ENCODE peak calls at places on chromosome 9, in eight cellular contexts. One of them, this sample, is unnamed. For H3K4me1 and H3K9me3, the result is how much of the 10 kb centered on the place peaks cover.

GRCh38 chr9:16501098-16501663 is 369.3 kb downstream of the BNC2 start:
- DNase-seq in mucosa of descending colon: no peak
- DNase-seq in left ventricle myocardium inferior: no peak
- DNase-seq in lower lobe of right lung: no peak
- DNase-seq in ovary: no peak
- DNase-seq in stomach: no peak
- DNase-seq in CD8-positive, alpha-beta T cell: no peak
- DNase-seq in cardiac muscle cell: no peak
- DNase-seq in this sample: no peak

GRCh38 chr9:136044971-136045594 is 50.0 kb downstream of the NACC2 start:
- DNase-seq in mucosa of descending colon: no peak
- DNase-seq in left ventricle myocardium inferior: no peak
- DNase-seq in lower lobe of right lung: no peak
- DNase-seq in ovary: no peak
- DNase-seq in stomach: peak
- DNase-seq in CD8-positive, alpha-beta T cell: no peak
- DNase-seq in cardiac muscle cell: no peak
- DNase-seq in this sample: no peak

GRCh38 chr9:91419222-91420191 is 4.1 kb downstream of the NFIL3 start:
- DNase-seq in mucosa of descending colon: no peak
- DNase-seq in left ventricle myocardium inferior: no peak
- DNase-seq in lower lobe of right lung: peak
- DNase-seq in ovary: peak
- DNase-seq in stomach: peak
- DNase-seq in CD8-positive, alpha-beta T cell: no peak
- DNase-seq in cardiac muscle cell: no peak
- DNase-seq in this sample: no peak

GRCh38 chr9:127293767-127294166 is 29.2 kb downstream of the GARNL3 start:
- DNase-seq in mucosa of descending colon: no peak
- DNase-seq in left ventricle myocardium inferior: no peak
- DNase-seq in lower lobe of right lung: no peak
- DNase-seq in ovary: no peak
- DNase-seq in stomach: no peak
- DNase-seq in CD8-positive, alpha-beta T cell: no peak
- DNase-seq in cardiac muscle cell: no peak
- DNase-seq in this sample: no peak

GRCh38 chr9:126690431-126691051 is 76.8 kb downstream of the LMX1B start:
- DNase-seq in mucosa of descending colon: peak
- DNase-seq in left ventricle myocardium inferior: peak
- DNase-seq in lower lobe of right lung: no peak
- DNase-seq in ovary: peak
- DNase-seq in stomach: peak
- DNase-seq in CD8-positive, alpha-beta T cell: peak
- DNase-seq in cardiac muscle cell: peak
- DNase-seq in this sample: peak

GRCh38 chr9:98132806-98133631 is 14.0 kb upstream of the TRIM14 start:
- DNase-seq in mucosa of descending colon: no peak
- DNase-seq in left ventricle myocardium inferior: no peak
- DNase-seq in lower lobe of right lung: no peak
- DNase-seq in ovary: no peak
- DNase-seq in stomach: no peak
- DNase-seq in CD8-positive, alpha-beta T cell: no peak
- DNase-seq in cardiac muscle cell: no peak
- DNase-seq in this sample: no peak

GRCh38 chr9:90915693-90916092 is 114.1 kb downstream of the SYK start:
- DNase-seq in mucosa of descending colon: peak
- DNase-seq in left ventricle myocardium inferior: no peak
- DNase-seq in lower lobe of right lung: no peak
- DNase-seq in ovary: no peak
- DNase-seq in stomach: peak
- DNase-seq in CD8-positive, alpha-beta T cell: no peak
- DNase-seq in cardiac muscle cell: peak
- DNase-seq in this sample: no peak

GRCh38 chr9:73042155-73042554 is 89.3 kb upstream of the ALDH1A1 start:
- DNase-seq in mucosa of descending colon: no peak
- DNase-seq in left ventricle myocardium inferior: no peak
- DNase-seq in lower lobe of right lung: no peak
- DNase-seq in ovary: no peak
- DNase-seq in stomach: no peak
- DNase-seq in CD8-positive, alpha-beta T cell: no peak
- DNase-seq in cardiac muscle cell: no peak
- DNase-seq in this sample: no peak

GRCh38 chr9:8287970-8288369 is 488.4 kb upstream of the DMAC1 start:
- DNase-seq in mucosa of descending colon: no peak
- DNase-seq in left ventricle myocardium inferior: no peak
- DNase-seq in lower lobe of right lung: no peak
- DNase-seq in ovary: no peak
- DNase-seq in stomach: no peak
- DNase-seq in CD8-positive, alpha-beta T cell: no peak
- DNase-seq in cardiac muscle cell: no peak
- DNase-seq in this sample: no peak

GRCh38 chr9:109520475-109521132 is 22.5 kb upstream of the PTPN3 start:
- DNase-seq in mucosa of descending colon: peak
- DNase-seq in left ventricle myocardium inferior: peak
- DNase-seq in lower lobe of right lung: no peak
- DNase-seq in ovary: peak
- DNase-seq in stomach: peak
- DNase-seq in CD8-positive, alpha-beta T cell: no peak
- DNase-seq in cardiac muscle cell: peak
- DNase-seq in this sample: peak

GRCh38 chr9:105296889-105297288 is 52.4 kb downstream of the SLC44A1 start:
- DNase-seq in mucosa of descending colon: no peak
- DNase-seq in left ventricle myocardium inferior: no peak
- DNase-seq in lower lobe of right lung: no peak
- DNase-seq in ovary: no peak
- DNase-seq in stomach: no peak
- DNase-seq in CD8-positive, alpha-beta T cell: no peak
- DNase-seq in cardiac muscle cell: peak
- DNase-seq in this sample: no peak

GRCh38 chr9:100309992-100310391 is 42.8 kb downstream of the TEX10 start:
- DNase-seq in mucosa of descending colon: no peak
- DNase-seq in left ventricle myocardium inferior: no peak
- DNase-seq in lower lobe of right lung: no peak
- DNase-seq in ovary: no peak
- DNase-seq in stomach: no peak
- DNase-seq in CD8-positive, alpha-beta T cell: no peak
- DNase-seq in cardiac muscle cell: no peak
- DNase-seq in this sample: no peak

GRCh38 chr9:37747271-37747753 is 6.3 kb upstream of the TRMT10B start:
- DNase-seq in mucosa of descending colon: peak
- DNase-seq in left ventricle myocardium inferior: no peak
- DNase-seq in lower lobe of right lung: no peak
- DNase-seq in ovary: peak
- DNase-seq in stomach: peak
- DNase-seq in CD8-positive, alpha-beta T cell: peak
- DNase-seq in cardiac muscle cell: peak
- DNase-seq in this sample: peak

GRCh38 chr9:95363051-95363841 is 45.7 kb upstream of the FANCC start:
- DNase-seq in mucosa of descending colon: no peak
- DNase-seq in left ventricle myocardium inferior: no peak
- DNase-seq in lower lobe of right lung: no peak
- DNase-seq in ovary: no peak
- DNase-seq in stomach: no peak
- DNase-seq in CD8-positive, alpha-beta T cell: no peak
- DNase-seq in cardiac muscle cell: no peak
- DNase-seq in this sample: no peak

GRCh38 chr9:84317563-84317962 is 23.0 kb downstream of the SLC28A3 start:
- DNase-seq in mucosa of descending colon: no peak
- DNase-seq in left ventricle myocardium inferior: no peak
- DNase-seq in lower lobe of right lung: no peak
- DNase-seq in ovary: no peak
- DNase-seq in stomach: no peak
- DNase-seq in CD8-positive, alpha-beta T cell: no peak
- DNase-seq in cardiac muscle cell: no peak
- DNase-seq in this sample: no peak

GRCh38 chr9:1383823-1384580 is 333.8 kb downstream of the DMRT2 start:
- DNase-seq in mucosa of descending colon: no peak
- DNase-seq in left ventricle myocardium inferior: no peak
- DNase-seq in lower lobe of right lung: no peak
- DNase-seq in ovary: no peak
- DNase-seq in stomach: no peak
- DNase-seq in CD8-positive, alpha-beta T cell: no peak
- DNase-seq in cardiac muscle cell: no peak
- DNase-seq in this sample: no peak

GRCh38 chr9:105151686-105151995 is 92.8 kb upstream of the SLC44A1 start:
- DNase-seq in mucosa of descending colon: no peak
- DNase-seq in left ventricle myocardium inferior: no peak
- DNase-seq in lower lobe of right lung: no peak
- DNase-seq in ovary: no peak
- DNase-seq in stomach: no peak
- DNase-seq in CD8-positive, alpha-beta T cell: no peak
- DNase-seq in cardiac muscle cell: no peak
- DNase-seq in this sample: no peak

GRCh38 chr9:98193336-98193944 is 1.0 kb upstream of the CORO2A start:
- DNase-seq in mucosa of descending colon: no peak
- DNase-seq in left ventricle myocardium inferior: no peak
- DNase-seq in lower lobe of right lung: no peak
- DNase-seq in ovary: no peak
- DNase-seq in stomach: no peak
- DNase-seq in CD8-positive, alpha-beta T cell: no peak
- DNase-seq in cardiac muscle cell: no peak
- DNase-seq in this sample: no peak

GRCh38 chr9:27276182-27277030 is 20.5 kb downstream of the EQTN start:
- DNase-seq in mucosa of descending colon: no peak
- DNase-seq in left ventricle myocardium inferior: no peak
- DNase-seq in lower lobe of right lung: no peak
- DNase-seq in ovary: no peak
- DNase-seq in stomach: no peak
- DNase-seq in CD8-positive, alpha-beta T cell: no peak
- DNase-seq in cardiac muscle cell: peak
- DNase-seq in this sample: peak

GRCh38 chr9:13281356-13282016 is 2.0 kb upstream of the MPDZ start:
- DNase-seq in mucosa of descending colon: no peak
- DNase-seq in left ventricle myocardium inferior: no peak
- DNase-seq in lower lobe of right lung: no peak
- DNase-seq in ovary: no peak
- DNase-seq in stomach: no peak
- DNase-seq in CD8-positive, alpha-beta T cell: no peak
- DNase-seq in cardiac muscle cell: peak
- DNase-seq in this sample: no peak

GRCh38 chr9:36935768-36936497 is 98.1 kb downstream of the PAX5 start:
- DNase-seq in mucosa of descending colon: no peak
- DNase-seq in left ventricle myocardium inferior: no peak
- DNase-seq in lower lobe of right lung: no peak
- DNase-seq in ovary: no peak
- DNase-seq in stomach: peak
- DNase-seq in CD8-positive, alpha-beta T cell: no peak
- DNase-seq in cardiac muscle cell: no peak
- DNase-seq in this sample: no peak

GRCh38 chr9:130185494-130186005 is 13.3 kb downstream of the NCS1 start:
- DNase-seq in mucosa of descending colon: no peak
- DNase-seq in left ventricle myocardium inferior: no peak
- DNase-seq in lower lobe of right lung: no peak
- DNase-seq in ovary: no peak
- DNase-seq in stomach: no peak
- DNase-seq in CD8-positive, alpha-beta T cell: no peak
- DNase-seq in cardiac muscle cell: peak
- DNase-seq in this sample: no peak
- H3K4me1 ChIP-seq in mucosa of descending colon: under half
- H3K4me1 ChIP-seq in left ventricle myocardium inferior: under half
- H3K4me1 ChIP-seq in lower lobe of right lung: under half
- H3K4me1 ChIP-seq in ovary: under half
- H3K4me1 ChIP-seq in stomach: half or more
- H3K4me1 ChIP-seq in CD8-positive, alpha-beta T cell: under half
- H3K4me1 ChIP-seq in cardiac muscle cell: half or more
- H3K4me1 ChIP-seq in this sample: under half

DNA sequence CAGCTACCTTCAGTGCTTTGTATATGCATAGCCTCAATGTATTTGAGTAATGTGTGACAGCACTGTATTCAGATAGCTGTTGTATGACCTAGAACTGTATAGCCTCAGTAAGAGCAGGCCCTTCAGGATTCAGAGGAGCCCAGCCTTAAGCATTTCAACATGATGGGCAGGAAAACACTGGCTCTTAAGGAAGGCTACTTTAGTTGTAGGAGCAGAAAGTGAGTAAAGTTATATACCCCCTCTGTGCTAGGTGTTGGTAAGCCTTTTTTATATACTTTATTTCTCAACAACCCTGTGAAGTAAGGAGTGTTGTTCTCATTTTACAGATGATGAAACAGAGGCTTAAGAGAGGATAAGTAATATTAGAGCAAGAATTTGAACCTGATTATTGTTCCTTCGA is 1.5 kb upstream of the GPR21 start:
- DNase-seq in mucosa of descending colon: no peak
- DNase-seq in left ventricle myocardium inferior: no peak
- DNase-seq in lower lobe of right lung: no peak
- DNase-seq in ovary: no peak
- DNase-seq in stomach: no peak
- DNase-seq in CD8-positive, alpha-beta T cell: no peak
- DNase-seq in cardiac muscle cell: no peak
- DNase-seq in this sample: no peak
- H3K9me3 ChIP-seq in mucosa of descending colon: under half
- H3K9me3 ChIP-seq in left ventricle myocardium inferior: under half
- H3K9me3 ChIP-seq in lower lobe of right lung: under half
- H3K9me3 ChIP-seq in ovary: under half
- H3K9me3 ChIP-seq in stomach: under half
- H3K9me3 ChIP-seq in CD8-positive, alpha-beta T cell: under half
- H3K9me3 ChIP-seq in cardiac muscle cell: under half
- H3K9me3 ChIP-seq in this sample: under half

GRCh38 chr9:86613943-86614342 is 259.7 kb upstream of the TUT7 start:
- DNase-seq in mucosa of descending colon: no peak
- DNase-seq in left ventricle myocardium inferior: no peak
- DNase-seq in lower lobe of right lung: no peak
- DNase-seq in ovary: no peak
- DNase-seq in stomach: no peak
- DNase-seq in CD8-positive, alpha-beta T cell: no peak
- DNase-seq in cardiac muscle cell: no peak
- DNase-seq in this sample: no peak
- TF ChIP-seq CTCF in mucosa of descending colon: no peak
- TF ChIP-seq CTCF in left ventricle myocardium inferior: no peak
- TF ChIP-seq CTCF in lower lobe of right lung: no peak
- TF ChIP-seq CTCF in ovary: no peak
- TF ChIP-seq CTCF in stomach: no peak
- TF ChIP-seq CTCF in CD8-positive, alpha-beta T cell: no peak
- TF ChIP-seq CTCF in cardiac muscle cell: no peak
- TF ChIP-seq CTCF in this sample: no peak

GRCh38 chr9:93591706-93592388 is 15.5 kb downstream of the PHF2 start:
- DNase-seq in mucosa of descending colon: no peak
- DNase-seq in left ventricle myocardium inferior: no peak
- DNase-seq in lower lobe of right lung: no peak
- DNase-seq in ovary: no peak
- DNase-seq in stomach: no peak
- DNase-seq in CD8-positive, alpha-beta T cell: no peak
- DNase-seq in cardiac muscle cell: no peak
- DNase-seq in this sample: no peak
- H3K4me1 ChIP-seq in mucosa of descending colon: under half
- H3K4me1 ChIP-seq in left ventricle myocardium inferior: half or more
- H3K4me1 ChIP-seq in lower lobe of right lung: half or more
- H3K4me1 ChIP-seq in ovary: under half
- H3K4me1 ChIP-seq in stomach: half or more
- H3K4me1 ChIP-seq in CD8-positive, alpha-beta T cell: under half
- H3K4me1 ChIP-seq in cardiac muscle cell: under half
- H3K4me1 ChIP-seq in this sample: half or more